ENCODE peak calls at places on chromosomes 4 and X, in six cellular contexts. G, M, Q, T, Z and J are unnamed samples.
A peak's percentile ranks its signal among the peaks of the same experiment; 100 is the strongest.

GRCh38 chr4:56603297-56603696 is 77.8 kb downstream of the HOPX start:
- DNase-seq in G (no peak), M (no peak), Q (no peak), T (no peak), Z (no peak), J (no peak)

GRCh38 chr4:128354205-128354821 is 66.7 kb upstream of the PGRMC2 start:
- DNase-seq in G (peak; percentile 78), M (no peak), Q (peak; percentile 94), T (peak; percentile 24), Z (no peak), J (peak; percentile 35)

GRCh38 chr4:154939851-154940250 is 158.8 kb downstream of the RBM46 start:
- DNase-seq in G (no peak), M (no peak), Q (no peak), T (no peak), Z (no peak), J (no peak)

GRCh38 chr4:676871-677235 is 2.5 kb downstream of the MYL5 start:
- DNase-seq in G (no peak), M (no peak), Q (no peak), T (no peak), Z (no peak), J (no peak)

GRCh38 chr4:173529505-173530325 is at the start of gene HAND2:
- DNase-seq in G (no peak), M (no peak), Q (peak; percentile 50), T (peak; percentile 42), Z (no peak), J (no peak)

GRCh38 chr4:128810331-128810870 is 901 bp downstream of the JADE1 start:
- DNase-seq in G (no peak), M (peak; percentile 53), Q (no peak), T (no peak), Z (no peak), J (peak; percentile 45)

GRCh38 chrX:13778916-13779315 is 38.0 kb downstream of the GPM6B start:
- DNase-seq in G (peak; percentile 50), M (no peak), Q (peak; percentile 48), T (peak; percentile 2), Z (no peak), J (peak; percentile 30)

GRCh38 chr4:160362478-160362877 is 1259.6 kb downstream of the RAPGEF2 start:
- DNase-seq in G (no peak), M (no peak), Q (no peak), T (no peak), Z (no peak), J (no peak)

GRCh38 chr4:30815685-30816084 is 95.5 kb downstream of the PCDH7 start:
- DNase-seq in G (no peak), M (no peak), Q (no peak), T (no peak), Z (no peak), J (no peak)